ENCODE peak calls at places on chromosome 1, in four cellular contexts. X is HCT116, G is H1, U is HepG2. Q is an unnamed sample.

GRCh38 chr1:1304331-1305299 is 3.1 kb downstream of the ACAP3 start:
- DNase-seq in X (no peak), G (no peak), U (peak; percentile 62), Q (peak; percentile 56)

GRCh38 chr1:156927215-156928042 is 7.0 kb downstream of the LRRC71 start:
- DNase-seq in X (peak; percentile 66), G (no peak), U (peak; percentile 48), Q (peak; percentile 77)

GRCh38 chr1:7885513-7886298 is 32.8 kb upstream of the UTS2 start:
- DNase-seq in X (peak; percentile 63), G (peak; percentile 97), U (no peak), Q (peak; percentile 89)

GRCh38 chr1:174659823-174660222 is 212.1 kb downstream of the GPR52 start:
- DNase-seq in X (peak; percentile 68), G (no peak), U (peak; percentile 4), Q (no peak)

GRCh38 chr1:45953934-45954333 is 150.5 kb downstream of the MAST2 start:
- DNase-seq in X (no peak), G (no peak), U (no peak), Q (no peak)

GRCh38 chr1:26500488-26501175 is 28.4 kb downstream of the HMGN2 start:
- DNase-seq in X (peak; percentile 48), G (peak; percentile 25), U (peak; percentile 52), Q (peak; percentile 96)

GRCh38 chr1:147177611-147178370 is 5.5 kb upstream of the PRKAB2 start:
- DNase-seq in X (no peak), G (no peak), U (no peak), Q (no peak)

GRCh38 chr1:17400725-17401341 is 28.8 kb downstream of the PADI6 start:
- DNase-seq in X (no peak), G (no peak), U (no peak), Q (peak; percentile 81)

GRCh38 chr1:81706650-81707435 is 93.9 kb upstream of the ADGRL2 start:
- DNase-seq in X (no peak), G (no peak), U (no peak), Q (no peak)

GRCh38 chr1:54945393-54945936 is 35.0 kb upstream of the TMEM61 start:
- DNase-seq in X (no peak), G (no peak), U (no peak), Q (no peak)

GRCh38 chr1:113809651-113810602 is 2.3 kb downstream of the RSBN1 start:
- DNase-seq in X (no peak), G (no peak), U (peak; percentile 35), Q (no peak)

GRCh38 chr1:205492201-205492667 is 12.2 kb upstream of the CDK18 start:
- DNase-seq in X (no peak), G (no peak), U (peak; percentile 91), Q (no peak)

GRCh38 chr1:59900640-59901039 is 25.9 kb downstream of the CYP2J2 start:
- DNase-seq in X (no peak), G (no peak), U (no peak), Q (no peak)

GRCh38 chr1:50350868-50351267 is 72.4 kb downstream of the DMRTA2 start:
- DNase-seq in X (no peak), G (no peak), U (no peak), Q (no peak)

GRCh38 chr1:203486618-203487370 is 7.2 kb upstream of the OPTC start:
- DNase-seq in X (no peak), G (no peak), U (no peak), Q (no peak)
- H3K27ac ChIP-seq in X (peak overlapping the region; percentile 50), G (peak overlapping the region; percentile 34), U (no peak overlapping the region), Q (no peak overlapping the region)

DNA sequence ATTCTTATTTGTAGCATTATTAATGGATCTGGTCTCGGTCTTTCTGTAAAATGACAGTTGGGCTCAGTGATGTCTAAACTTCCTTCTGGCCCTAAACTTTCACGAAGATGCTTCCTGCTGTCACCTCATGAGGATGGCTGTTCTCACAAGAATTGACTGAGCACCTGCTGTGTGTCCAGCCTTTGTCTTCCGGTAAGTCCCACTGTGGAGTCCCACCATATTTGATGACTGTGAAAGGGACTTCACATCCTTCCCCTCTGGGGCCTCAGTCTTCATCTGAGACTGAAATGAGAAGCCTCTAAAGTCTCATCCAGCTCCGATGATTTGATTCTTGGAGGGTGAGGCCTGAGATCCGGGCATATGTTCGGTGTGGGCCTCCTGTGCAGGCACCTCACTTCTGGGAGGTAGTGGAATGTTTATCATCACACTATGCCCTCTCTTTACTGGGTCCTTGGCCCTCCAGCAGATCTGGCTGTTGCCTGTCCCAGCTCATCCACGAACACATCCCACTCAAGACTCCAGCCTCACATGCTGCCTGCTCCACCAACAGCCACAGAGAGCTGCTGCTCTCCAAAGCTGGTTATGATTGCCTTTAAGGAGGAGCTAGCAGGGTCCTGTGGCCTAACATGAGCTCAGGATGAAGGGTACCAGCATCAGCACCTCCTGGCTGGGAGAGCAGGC is 95.8 kb downstream of the KCNN3 start:
- DNase-seq in X (no peak), G (no peak), U (no peak), Q (no peak)
- TF ChIP-seq FOSL1 in X (no peak), G (no peak), U (no peak), Q (no peak)

DNA sequence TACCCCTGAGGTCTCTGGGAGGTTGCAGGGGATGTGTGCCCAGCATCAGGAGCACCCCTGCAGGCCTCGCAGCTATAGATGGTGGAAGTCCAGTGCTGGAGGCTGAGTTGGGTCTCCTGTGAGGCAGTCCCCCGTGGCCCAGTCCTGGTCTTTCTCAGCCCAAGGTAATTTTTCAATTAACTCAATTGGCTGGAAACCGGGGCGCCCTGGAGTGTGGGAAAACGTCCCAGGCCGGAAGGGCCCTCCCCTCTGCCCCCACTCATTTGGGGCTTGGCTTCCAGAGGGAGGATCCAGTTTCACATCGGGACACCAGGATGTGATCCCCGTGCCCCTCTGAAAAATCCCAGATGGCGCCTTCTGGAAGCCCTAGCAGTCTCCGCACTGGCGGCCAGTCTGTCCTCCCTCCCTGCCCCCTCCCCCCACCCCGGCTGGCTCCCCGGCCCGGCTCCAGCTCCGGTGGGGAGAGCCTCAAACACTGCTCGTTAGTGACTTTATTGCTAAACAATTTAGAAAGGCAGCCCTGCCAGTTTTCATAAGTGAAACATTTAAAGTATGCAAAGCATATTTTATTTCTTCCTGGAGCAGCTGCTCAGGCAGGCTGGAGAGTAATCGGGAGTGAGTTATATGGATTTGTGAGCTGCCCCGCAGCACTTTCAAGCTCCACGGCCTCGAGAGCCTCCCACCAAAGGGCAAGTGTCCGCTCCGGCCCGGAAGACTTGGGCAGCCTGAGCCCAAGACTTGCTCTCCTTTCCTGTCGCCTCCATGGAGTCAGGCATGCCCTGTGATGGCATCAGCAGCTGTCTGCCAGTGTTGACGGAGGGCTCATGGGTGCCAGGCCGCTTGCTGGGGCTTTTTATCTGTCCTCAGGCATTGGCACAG is 208.2 kb upstream of the TMEM51 start:
- DNase-seq in X (no peak), G (no peak), U (no peak), Q (no peak)
- H3K27ac ChIP-seq in X (no peak overlapping the region), G (no peak overlapping the region), U (no peak overlapping the region), Q (no peak overlapping the region)

GRCh38 chr1:93810316-93810715 is 68.7 kb downstream of the DNTTIP2 start:
- DNase-seq in X (no peak), G (no peak), U (no peak), Q (no peak)

GRCh38 chr1:93801471-93801870 is 77.5 kb downstream of the DNTTIP2 start:
- DNase-seq in X (no peak), G (no peak), U (peak; percentile 86), Q (no peak)

GRCh38 chr1:93807301-93807930 is 71.6 kb downstream of the DNTTIP2 start:
- DNase-seq in X (no peak), G (no peak), U (no peak), Q (no peak)

GRCh38 chr1:93804412-93804811 is 74.6 kb downstream of the DNTTIP2 start:
- DNase-seq in X (no peak), G (no peak), U (no peak), Q (no peak)

GRCh38 chr1:93805027-93805426 is 74.0 kb downstream of the DNTTIP2 start:
- DNase-seq in X (no peak), G (no peak), U (no peak), Q (no peak)
- TF ChIP-seq FOSL1 in X (no peak), G (no peak), U (no peak), Q (no peak)

Q was measured in K562.